ENCODE peak calls at places on chromosomes 3 and 15, in six cellular contexts. Z is caudate nucleus, M is Right ventricle myocardium superior, S is body of pancreas, U is NCI-H1092 treated with DMSO at 0.1 percent for 48 hours, I is epithelial cell of esophagus. L is an unnamed sample.

GRCh38 chr3:157131861-157132260 is 28.1 kb downstream of the CCNL1 start:
- DNase-seq in M (no peak), Z (no peak), S (no peak), U (no peak), I (peak), L (no peak)

GRCh38 chr3:148714521-148714920 is 16.8 kb downstream of the AGTR1 start:
- DNase-seq in Z (no peak), U (no peak), M (no peak), S (no peak), I (no peak), L (no peak)

GRCh38 chr3:194617827-194618226 is 15.4 kb downstream of the TMEM44 start:
- DNase-seq in S (peak), M (peak), U (no peak), I (peak), Z (no peak), L (no peak)

GRCh38 chr3:195254454-195255175 is 16.3 kb downstream of the XXYLT1 start:
- DNase-seq in Z (no peak), M (no peak), S (no peak), I (no peak), U (no peak), L (no peak)

GRCh38 chr3:20043398-20043797 is 3.2 kb downstream of the KAT2B start:
- DNase-seq in U (no peak), M (peak), S (peak), I (no peak), Z (peak), L (no peak)

GRCh38 chr3:151210676-151211381 is 7.8 kb upstream of the GPR171 start:
- DNase-seq in I (no peak), Z (no peak), U (peak), S (peak), M (no peak), L (no peak)

GRCh38 chr15:57495037-57495436 is 96.7 kb upstream of the MYZAP start:
- DNase-seq in S (no peak), Z (no peak), I (no peak), U (no peak), M (no peak), L (no peak)

GRCh38 chr3:46368569-46368968 is 2.2 kb upstream of the CCR5 start:
- DNase-seq in I (peak), S (peak), Z (peak), U (no peak), M (peak), L (peak)

GRCh38 chr15:67164811-67165652 is 89.4 kb downstream of the AAGAB start:
- DNase-seq in I (no peak), Z (no peak), S (no peak), U (no peak), M (peak), L (no peak)

GRCh38 chr3:171284308-171285075 is 175.7 kb downstream of the TNIK start:
- DNase-seq in U (no peak), S (peak), M (no peak), I (peak), Z (no peak), L (peak)

GRCh38 chr3:173793963-173794362 is 396.4 kb downstream of the NLGN1 start:
- DNase-seq in Z (no peak), U (no peak), S (no peak), I (peak), M (no peak), L (no peak)

GRCh38 chr15:38130739-38131498 is 121.7 kb upstream of the SPRED1 start:
- DNase-seq in I (peak), U (no peak), M (peak), Z (peak), S (peak), L (peak)

GRCh38 chr3:71069797-71070196 is 513.7 kb downstream of the FOXP1 start:
- DNase-seq in S (peak), U (no peak), M (peak), Z (peak), I (peak), L (peak)

GRCh38 chr3:49609314-49609713 is 55.0 kb downstream of the BSN start:
- DNase-seq in U (no peak), M (no peak), Z (no peak), S (no peak), I (no peak), L (no peak)

GRCh38 chr15:91411570-91411969 is 311.5 kb downstream of the SV2B start:
- DNase-seq in S (no peak), M (no peak), U (no peak), I (no peak), Z (no peak), L (no peak)

GRCh38 chr3:155012584-155012983 is 67.5 kb upstream of the MME start:
- DNase-seq in S (no peak), Z (no peak), I (no peak), U (no peak), M (no peak), L (no peak)

GRCh38 chr15:31263751-31264533 is 62.7 kb upstream of the KLF13 start:
- DNase-seq in S (peak), M (peak), U (peak), I (peak), Z (peak), L (no peak)

GRCh38 chr15:74406992-74407705 is 26.6 kb downstream of the SEMA7A start:
- DNase-seq in I (peak), S (no peak), M (no peak), U (no peak), Z (no peak), L (no peak)

GRCh38 chr3:183807881-183808280 is 17.5 kb downstream of the MAP6D1 start:
- DNase-seq in I (no peak), M (no peak), U (no peak), S (no peak), Z (no peak), L (no peak)

GRCh38 chr15:93982226-93982641 is 249.1 kb upstream of the MCTP2 start:
- DNase-seq in U (no peak), M (peak), I (no peak), S (no peak), Z (no peak), L (no peak)

GRCh38 chr3:74329087-74329486 is 285.4 kb downstream of the CNTN3 start:
- DNase-seq in U (no peak), M (no peak), S (no peak), I (no peak), Z (no peak), L (no peak)

GRCh38 chr15:61832223-61832622 is 228.0 kb downstream of the VPS13C start:
- DNase-seq in M (no peak), I (no peak), U (no peak), Z (no peak), S (no peak), L (no peak)

GRCh38 chr3:4396006-4396405 is 71.1 kb downstream of the SUMF1 start:
- DNase-seq in U (no peak), S (no peak), I (no peak), M (no peak), Z (no peak), L (no peak)

GRCh38 chr3:14234197-14235002 is 55.8 kb downstream of the LSM3 start:
- DNase-seq in Z (no peak), M (no peak), U (no peak), I (peak), S (no peak), L (no peak)

GRCh38 chr15:62658498-62658897 is 384.0 kb upstream of the TPM1 start:
- DNase-seq in Z (no peak), I (peak), S (no peak), U (no peak), M (no peak), L (no peak)

GRCh38 chr3:111143-112069 is 85.2 kb upstream of the CHL1 start:
- DNase-seq in S (no peak), I (peak), M (no peak), Z (no peak), U (no peak), L (peak)

GRCh38 chr3:49238274-49239127 is 38.5 kb downstream of the C3orf62 start:
- DNase-seq in I (peak), Z (no peak), U (no peak), S (peak), M (no peak), L (no peak)

GRCh38 chr3:60010778-60011177 is 961.0 kb upstream of the CFAP20DC start:
- DNase-seq in U (no peak), M (no peak), I (no peak), Z (no peak), S (no peak), L (peak)

GRCh38 chr3:25536668-25537331 is 108.7 kb downstream of the RARB start:
- DNase-seq in Z (no peak), M (no peak), I (no peak), S (no peak), U (no peak), L (no peak)

GRCh38 chr3:71857926-71858325 is 73.0 kb upstream of the PROK2 start:
- DNase-seq in U (no peak), I (no peak), S (no peak), Z (no peak), M (no peak), L (no peak)

GRCh38 chr3:125062904-125063618 is 7.3 kb upstream of the HEG1 start:
- DNase-seq in U (no peak), M (peak), S (peak), I (peak), Z (no peak), L (no peak)

GRCh38 chr3:134084230-134084950 is 54.7 kb upstream of the SLCO2A1 start:
- DNase-seq in Z (no peak), S (no peak), U (no peak), I (peak), M (no peak), L (no peak)

GRCh38 chr3:24201301-24201700 is 256.2 kb downstream of the NR1D2 start:
- DNase-seq in U (no peak), Z (no peak), I (no peak), S (no peak), M (no peak), L (no peak)

GRCh38 chr3:197242784-197243432 is 55.5 kb downstream of the DLG1 start:
- DNase-seq in Z (no peak), S (no peak), I (peak), M (no peak), U (no peak), L (no peak)